ENCODE peak calls at places on chromosomes 12 and 14, in six cellular contexts. One of them, this sample, is unnamed.

GRCh38 chr14:104099096-104100041 is 13.9 kb downstream of the ASPG start:
- DNase-seq in adrenal gland: no peak
- DNase-seq in tibial nerve: no peak
- DNase-seq in K562: no peak
- DNase-seq in breast epithelium: no peak
- DNase-seq in HCT116: no peak
- DNase-seq in this sample: no peak

GRCh38 chr12:72974954-72975555 is 702.9 kb downstream of the TRHDE start:
- DNase-seq in adrenal gland: no peak
- DNase-seq in tibial nerve: no peak
- DNase-seq in K562: no peak
- DNase-seq in breast epithelium: no peak
- DNase-seq in HCT116: no peak
- DNase-seq in this sample: no peak

GRCh38 chr12:85796001-85796400 is 40.2 kb downstream of the RASSF9 start:
- DNase-seq in adrenal gland: no peak
- DNase-seq in tibial nerve: no peak
- DNase-seq in K562: no peak
- DNase-seq in breast epithelium: no peak
- DNase-seq in HCT116: no peak
- DNase-seq in this sample: no peak

GRCh38 chr14:55807536-55807935 is 227.5 kb downstream of the KTN1 start:
- DNase-seq in adrenal gland: no peak
- DNase-seq in tibial nerve: no peak
- DNase-seq in K562: no peak
- DNase-seq in breast epithelium: no peak
- DNase-seq in HCT116: no peak
- DNase-seq in this sample: no peak

GRCh38 chr12:97616936-97617335 is 154.3 kb downstream of the RMST start:
- DNase-seq in adrenal gland: no peak
- DNase-seq in tibial nerve: no peak
- DNase-seq in K562: no peak
- DNase-seq in breast epithelium: no peak
- DNase-seq in HCT116: no peak
- DNase-seq in this sample: no peak

GRCh38 chr12:69779928-69780327 is 41.3 kb downstream of the RAB3IP start:
- DNase-seq in adrenal gland: peak; percentile 16
- DNase-seq in tibial nerve: no peak
- DNase-seq in K562: peak; percentile 35
- DNase-seq in breast epithelium: no peak
- DNase-seq in HCT116: peak; percentile 27
- DNase-seq in this sample: no peak

GRCh38 chr14:81529391-81529790 is 4.3 kb downstream of the SEL1L start:
- DNase-seq in adrenal gland: no peak
- DNase-seq in tibial nerve: no peak
- DNase-seq in K562: no peak
- DNase-seq in breast epithelium: no peak
- DNase-seq in HCT116: peak; percentile 10
- DNase-seq in this sample: no peak

GRCh38 chr12:47071241-47071852 is 8.1 kb upstream of the PCED1B start:
- DNase-seq in adrenal gland: peak; percentile 17
- DNase-seq in tibial nerve: no peak
- DNase-seq in K562: peak; percentile 33
- DNase-seq in breast epithelium: no peak
- DNase-seq in HCT116: no peak
- DNase-seq in this sample: no peak

GRCh38 chr12:42757735-42758134 is 168.2 kb upstream of the PRICKLE1 start:
- DNase-seq in adrenal gland: no peak
- DNase-seq in tibial nerve: no peak
- DNase-seq in K562: no peak
- DNase-seq in breast epithelium: no peak
- DNase-seq in HCT116: no peak
- DNase-seq in this sample: no peak

GRCh38 chr12:108547633-108548172 is 13.3 kb downstream of the SART3 start:
- DNase-seq in adrenal gland: no peak
- DNase-seq in tibial nerve: no peak
- DNase-seq in K562: no peak
- DNase-seq in breast epithelium: no peak
- DNase-seq in HCT116: no peak
- DNase-seq in this sample: no peak

GRCh38 chr12:30357712-30358111 is 338.0 kb downstream of the IPO8 start:
- DNase-seq in adrenal gland: no peak
- DNase-seq in tibial nerve: no peak
- DNase-seq in K562: no peak
- DNase-seq in breast epithelium: no peak
- DNase-seq in HCT116: no peak
- DNase-seq in this sample: no peak

GRCh38 chr12:45987339-45987726 is 3.0 kb downstream of the SCAF11 start:
- DNase-seq in adrenal gland: no peak
- DNase-seq in tibial nerve: no peak
- DNase-seq in K562: no peak
- DNase-seq in breast epithelium: no peak
- DNase-seq in HCT116: no peak
- DNase-seq in this sample: no peak

GRCh38 chr14:100408350-100409015 is 85.3 kb downstream of the SLC25A47 start:
- DNase-seq in adrenal gland: peak; percentile 63
- DNase-seq in tibial nerve: no peak
- DNase-seq in K562: peak; percentile 67
- DNase-seq in breast epithelium: no peak
- DNase-seq in HCT116: peak; percentile 67
- DNase-seq in this sample: no peak

GRCh38 chr12:130496516-130497120 is 158.9 kb downstream of the PIWIL1 start:
- DNase-seq in adrenal gland: no peak
- DNase-seq in tibial nerve: no peak
- DNase-seq in K562: no peak
- DNase-seq in breast epithelium: no peak
- DNase-seq in HCT116: no peak
- DNase-seq in this sample: no peak

GRCh38 chr12:52056801-52057613 is 5.8 kb downstream of the NR4A1 start:
- DNase-seq in adrenal gland: peak; percentile 70
- DNase-seq in tibial nerve: no peak
- DNase-seq in K562: no peak
- DNase-seq in breast epithelium: no peak
- DNase-seq in HCT116: no peak
- DNase-seq in this sample: no peak

GRCh38 chr14:63543000-63543825 is at the start of gene PPP2R5E:
- DNase-seq in adrenal gland: peak; percentile 99
- DNase-seq in tibial nerve: peak; percentile 95
- DNase-seq in K562: peak; percentile 96
- DNase-seq in breast epithelium: peak; percentile 99
- DNase-seq in HCT116: peak; percentile 98
- DNase-seq in this sample: peak; percentile 87
- TF ChIP-seq POLR2A in adrenal gland: peak; percentile 60
- TF ChIP-seq POLR2A in tibial nerve: peak; percentile 17
- TF ChIP-seq POLR2A in K562: peak; percentile 89
- TF ChIP-seq POLR2A in breast epithelium: peak; percentile 61
- TF ChIP-seq POLR2A in HCT116: peak; percentile 68
- TF ChIP-seq POLR2A in this sample: no peak

DNA sequence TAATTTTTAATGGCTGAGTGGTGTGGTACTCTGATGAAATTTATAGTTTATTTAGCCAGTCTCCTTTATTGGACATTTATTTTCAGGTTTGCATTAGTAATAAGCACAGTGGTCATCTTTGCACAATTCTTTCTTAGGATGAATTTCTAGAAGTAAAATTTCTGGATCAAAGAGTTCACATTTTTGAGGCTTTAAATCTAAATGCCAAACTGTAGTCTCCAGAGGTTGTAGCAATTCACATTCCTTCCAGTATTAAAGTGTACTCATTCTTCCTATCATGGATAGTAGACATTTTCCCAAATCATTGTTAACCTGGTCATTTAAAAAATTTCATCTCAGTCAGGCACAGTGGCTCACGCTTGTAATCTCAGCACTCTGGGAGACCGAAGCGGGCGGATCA is 24.8 kb downstream of the SLC39A9 start:
- DNase-seq in adrenal gland: no peak
- DNase-seq in tibial nerve: no peak
- DNase-seq in K562: no peak
- DNase-seq in breast epithelium: no peak
- DNase-seq in HCT116: no peak
- DNase-seq in this sample: no peak
- TF ChIP-seq CTCF in adrenal gland: no peak
- TF ChIP-seq CTCF in tibial nerve: no peak
- TF ChIP-seq CTCF in K562: no peak
- TF ChIP-seq CTCF in breast epithelium: no peak
- TF ChIP-seq CTCF in HCT116: no peak
- TF ChIP-seq CTCF in this sample: no peak

GRCh38 chr14:64723691-64724577 is 19.7 kb downstream of the PLEKHG3 start:
- DNase-seq in adrenal gland: no peak
- DNase-seq in tibial nerve: no peak
- DNase-seq in K562: no peak
- DNase-seq in breast epithelium: no peak
- DNase-seq in HCT116: no peak
- DNase-seq in this sample: no peak

GRCh38 chr14:64721391-64721791 is 17.2 kb downstream of the PLEKHG3 start:
- DNase-seq in adrenal gland: no peak
- DNase-seq in tibial nerve: peak; percentile 49
- DNase-seq in K562: no peak
- DNase-seq in breast epithelium: peak; percentile 58
- DNase-seq in HCT116: no peak
- DNase-seq in this sample: no peak

GRCh38 chr14:64721899-64722298 is 17.7 kb downstream of the PLEKHG3 start:
- DNase-seq in adrenal gland: no peak
- DNase-seq in tibial nerve: no peak
- DNase-seq in K562: no peak
- DNase-seq in breast epithelium: no peak
- DNase-seq in HCT116: no peak
- DNase-seq in this sample: no peak

GRCh38 chr14:64724578-64724930 is 20.3 kb downstream of the PLEKHG3 start:
- DNase-seq in adrenal gland: no peak
- DNase-seq in tibial nerve: no peak
- DNase-seq in K562: no peak
- DNase-seq in breast epithelium: no peak
- DNase-seq in HCT116: no peak
- DNase-seq in this sample: no peak

DNA sequence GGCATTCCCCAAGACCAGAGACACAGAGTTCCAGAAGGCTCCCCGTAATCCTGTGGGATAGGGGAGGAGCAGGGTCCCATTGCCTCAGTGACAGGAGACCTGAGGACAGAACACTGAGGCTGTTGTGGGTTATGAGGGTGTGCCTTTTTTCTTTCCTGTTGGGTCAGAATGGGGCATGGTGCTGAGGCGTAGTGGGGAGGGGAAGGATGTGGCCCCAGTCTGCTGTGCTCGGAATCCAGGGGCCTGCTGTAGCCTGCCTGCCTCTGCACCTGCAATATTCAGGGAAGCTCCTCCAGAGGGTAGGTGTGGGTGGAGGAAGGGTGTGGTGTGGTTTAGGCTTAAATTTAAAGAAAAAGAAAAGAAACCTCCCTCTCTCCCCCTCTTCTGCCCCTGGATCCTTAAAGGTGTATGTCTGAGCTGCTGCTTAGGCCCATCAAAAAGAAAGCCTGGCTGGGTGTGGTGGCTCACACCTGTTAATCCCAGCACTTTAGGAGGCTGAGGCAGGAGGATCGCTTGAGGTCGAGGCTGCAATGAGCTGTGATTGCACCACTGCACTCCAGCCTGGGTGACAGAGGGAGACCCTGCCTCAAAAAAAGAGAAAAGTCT is 18.7 kb downstream of the PLEKHG3 start:
- DNase-seq in adrenal gland: no peak
- DNase-seq in tibial nerve: no peak
- DNase-seq in K562: no peak
- DNase-seq in breast epithelium: no peak
- DNase-seq in HCT116: no peak
- DNase-seq in this sample: no peak
- H3K4me3 ChIP-seq in adrenal gland: no peak overlapping the region
- H3K4me3 ChIP-seq in tibial nerve: no peak overlapping the region
- H3K4me3 ChIP-seq in K562: no peak overlapping the region
- H3K4me3 ChIP-seq in breast epithelium: no peak overlapping the region
- H3K4me3 ChIP-seq in HCT116: no peak overlapping the region
- H3K4me3 ChIP-seq in this sample: no peak overlapping the region

DNA sequence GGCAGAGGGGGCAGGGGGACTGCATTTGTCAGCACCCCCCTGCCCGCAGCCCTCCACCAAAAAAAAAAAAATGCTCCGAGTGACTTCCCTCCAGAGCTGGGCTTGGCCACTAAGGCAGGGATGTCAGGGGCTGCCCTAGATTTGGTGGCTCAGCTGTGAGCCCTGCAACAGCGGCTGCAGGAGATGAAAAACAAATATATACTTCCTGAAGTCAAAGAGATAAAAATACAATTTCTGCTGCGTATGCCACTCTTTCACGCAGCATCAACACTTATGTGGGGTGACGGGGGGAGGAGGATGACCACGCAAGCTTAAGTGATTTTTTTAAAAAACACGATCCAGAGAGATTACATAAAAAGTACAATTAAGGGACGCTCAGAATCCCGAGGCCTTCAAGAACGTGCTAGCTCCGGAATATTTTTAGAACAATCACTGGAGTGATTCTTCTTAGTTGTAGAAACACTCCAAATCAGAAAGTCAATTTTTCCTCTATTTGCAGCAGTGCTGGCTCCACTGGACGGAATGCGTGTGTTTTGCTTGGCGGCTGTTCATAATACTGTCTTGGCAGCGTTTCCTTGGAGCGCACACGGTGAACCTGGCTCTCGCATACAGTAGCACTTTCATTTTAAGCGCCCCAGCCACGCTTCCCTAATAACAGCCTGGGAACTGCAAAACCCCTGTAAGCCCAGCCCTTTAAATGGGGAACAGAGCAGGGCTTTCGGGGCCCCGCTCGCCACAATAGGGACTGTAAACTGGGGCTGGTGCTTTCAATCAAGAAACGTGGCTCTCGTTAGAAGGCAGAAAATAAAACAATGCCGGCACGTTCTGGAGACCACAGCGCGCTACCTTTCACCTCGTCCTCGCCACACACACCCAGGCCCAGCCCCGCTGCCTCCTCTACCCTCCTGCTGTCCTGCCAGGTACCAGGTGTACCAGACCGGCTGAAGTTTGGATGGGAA is 80.1 kb downstream of the BCL11B start:
- DNase-seq in adrenal gland: peak; percentile 71
- DNase-seq in tibial nerve: no peak
- DNase-seq in K562: no peak
- DNase-seq in breast epithelium: peak; percentile 43
- DNase-seq in HCT116: no peak
- DNase-seq in this sample: no peak
- TF ChIP-seq POLR2A in adrenal gland: no peak
- TF ChIP-seq POLR2A in tibial nerve: no peak
- TF ChIP-seq POLR2A in K562: no peak
- TF ChIP-seq POLR2A in breast epithelium: no peak
- TF ChIP-seq POLR2A in HCT116: no peak
- TF ChIP-seq POLR2A in this sample: no peak

GRCh38 chr14:69632752-69633151 is 21.4 kb downstream of the SUSD6 start:
- DNase-seq in adrenal gland: no peak
- DNase-seq in tibial nerve: no peak
- DNase-seq in K562: no peak
- DNase-seq in breast epithelium: no peak
- DNase-seq in HCT116: no peak
- DNase-seq in this sample: no peak
- TF ChIP-seq CTCF in adrenal gland: no peak
- TF ChIP-seq CTCF in tibial nerve: no peak
- TF ChIP-seq CTCF in K562: no peak
- TF ChIP-seq CTCF in breast epithelium: no peak
- TF ChIP-seq CTCF in HCT116: no peak
- TF ChIP-seq CTCF in this sample: no peak